ENCODE peak calls at places on chromosomes 6 and 20, in seven cellular contexts. B, X, C, P, T, H and O are unnamed samples.

GRCh38 chr20:21230686-21231085 is 72.4 kb upstream of the XRN2 start:
- DNase-seq in T (no peak), B (no peak), H (no peak), X (peak), C (no peak), P (no peak), O (no peak)

GRCh38 chr6:28880894-28881780 is 42.6 kb downstream of the TRIM27 start:
- DNase-seq in P (peak), C (no peak), B (peak), H (peak), X (peak), T (peak), O (no peak)

GRCh38 chr6:92271101-92271500 is 1148.3 kb downstream of the EPHA7 start:
- DNase-seq in P (no peak), B (no peak), X (peak), T (no peak), H (no peak), C (no peak), O (no peak)

GRCh38 chr6:34243901-34244884 is 4.6 kb downstream of the SMIM29 start:
- DNase-seq in B (no peak), X (peak), H (peak), T (peak), C (no peak), P (peak), O (peak)

GRCh38 chr6:35318200-35318844 is 20.7 kb downstream of the DEF6 start:
- DNase-seq in H (peak), B (no peak), C (no peak), P (peak), X (peak), T (peak), O (peak)

GRCh38 chr6:165889636-165890403 is 226.8 kb upstream of the PDE10A start:
- DNase-seq in C (no peak), X (peak), B (no peak), P (peak), H (peak), T (peak), O (no peak)

GRCh38 chr6:3911614-3912336 is 62.6 kb downstream of the FAM50B start:
- DNase-seq in P (no peak), H (peak), B (no peak), X (peak), C (peak), T (peak), O (peak)

GRCh38 chr20:33006776-33007375 is 628 bp upstream of the BPIFB2 start:
- DNase-seq in C (no peak), T (no peak), H (no peak), P (no peak), X (no peak), B (no peak), O (no peak)

GRCh38 chr6:157405986-157406385 is 25.0 kb downstream of the ZDHHC14 start:
- DNase-seq in B (no peak), T (no peak), H (no peak), P (no peak), X (peak), C (no peak), O (no peak)

GRCh38 chr6:156881687-156882629 is 104.8 kb downstream of the ARID1B start:
- DNase-seq in B (no peak), X (no peak), T (no peak), P (no peak), C (no peak), H (no peak), O (no peak)

GRCh38 chr6:146902846-146903245 is 301.4 kb upstream of the STXBP5 start:
- DNase-seq in B (no peak), X (no peak), H (no peak), P (no peak), C (no peak), T (no peak), O (no peak)

GRCh38 chr6:167238169-167238693 is 52.9 kb upstream of the UNC93A start:
- DNase-seq in H (no peak), P (no peak), X (no peak), B (no peak), C (no peak), T (no peak), O (no peak)

GRCh38 chr20:32457476-32457986 is 99.4 kb downstream of the ASXL1 start:
- DNase-seq in C (no peak), B (no peak), P (no peak), T (peak), H (peak), X (peak), O (peak)

GRCh38 chr20:33415948-33416347 is 14.6 kb upstream of the CDK5RAP1 start:
- DNase-seq in B (no peak), C (no peak), T (peak), P (no peak), H (peak), X (peak), O (no peak)

GRCh38 chr6:163405412-163406309 is 8.9 kb upstream of the QKI start:
- DNase-seq in X (peak), C (no peak), T (peak), B (no peak), P (peak), H (peak), O (no peak)

GRCh38 chr6:73604020-73604419 is 49.8 kb downstream of the SLC17A5 start:
- DNase-seq in P (no peak), B (no peak), C (no peak), T (no peak), X (no peak), H (no peak), O (no peak)

GRCh38 chr20:2341336-2341735 is 39.4 kb upstream of the TGM6 start:
- DNase-seq in H (no peak), X (no peak), P (no peak), T (no peak), B (no peak), C (no peak), O (no peak)

GRCh38 chr6:13044390-13044789 is 283.9 kb downstream of the TBC1D7 start:
- DNase-seq in T (no peak), X (peak), C (no peak), H (peak), P (no peak), B (no peak), O (no peak)

GRCh38 chr20:14951707-14952106 is 614.3 kb upstream of the FLRT3 start:
- DNase-seq in X (peak), P (no peak), H (peak), C (no peak), T (no peak), B (no peak), O (no peak)

GRCh38 chr6:84059082-84059481 is 25.5 kb downstream of the MRAP2 start:
- DNase-seq in X (no peak), H (no peak), T (no peak), C (no peak), P (no peak), B (no peak), O (no peak)

GRCh38 chr6:36052092-36052491 is 24.5 kb downstream of the MAPK14 start:
- DNase-seq in T (no peak), C (no peak), P (no peak), X (no peak), H (peak), B (no peak), O (no peak)

GRCh38 chr6:99951016-99951805 is 42.8 kb downstream of the MCHR2 start:
- DNase-seq in T (no peak), C (no peak), P (no peak), B (no peak), H (no peak), X (no peak), O (no peak)

GRCh38 chr20:32075534-32075933 is 23.5 kb downstream of the HCK start:
- DNase-seq in T (no peak), P (no peak), C (no peak), B (no peak), H (no peak), X (no peak), O (no peak)

GRCh38 chr6:164947174-164947573 is 362.2 kb downstream of the C6orf118 start:
- DNase-seq in H (no peak), C (no peak), X (no peak), T (no peak), B (no peak), P (no peak), O (no peak)

GRCh38 chr20:54515788-54516324 is 40.5 kb downstream of the DOK5 start:
- DNase-seq in X (no peak), P (no peak), B (no peak), H (peak), C (no peak), T (no peak), O (no peak)

GRCh38 chr6:39338406-39338805 is 15.9 kb upstream of the KCNK16 start:
- DNase-seq in X (no peak), B (no peak), T (no peak), H (no peak), P (no peak), C (no peak), O (no peak)

GRCh38 chr6:144895890-144896289 is 610.8 kb downstream of the UTRN start:
- DNase-seq in B (no peak), P (no peak), T (no peak), X (no peak), H (no peak), C (no peak), O (no peak)

GRCh38 chr20:62002882-62003480 is 62.7 kb downstream of the TAF4 start:
- DNase-seq in T (peak), H (no peak), C (no peak), P (no peak), B (no peak), X (no peak), O (no peak)

GRCh38 chr6:121780325-121781313 is 345.2 kb downstream of the GJA1 start:
- DNase-seq in C (no peak), X (peak), T (peak), H (peak), P (no peak), B (no peak), O (peak)

GRCh38 chr6:10610289-10610688 is 84.1 kb downstream of the C6orf52 start:
- DNase-seq in T (no peak), X (peak), C (no peak), B (no peak), H (peak), P (peak), O (no peak)

GRCh38 chr20:37416202-37417145 is 70.5 kb downstream of the SRC start:
- DNase-seq in C (no peak), X (no peak), P (no peak), H (no peak), T (no peak), B (no peak), O (no peak)

GRCh38 chr20:37418591-37418990 is 72.7 kb downstream of the SRC start:
- DNase-seq in C (no peak), H (peak), X (no peak), P (no peak), B (no peak), T (no peak), O (no peak)

GRCh38 chr20:37417146-37417856 is 71.4 kb downstream of the SRC start:
- DNase-seq in B (no peak), T (no peak), P (no peak), H (peak), X (no peak), C (no peak), O (no peak)

GRCh38 chr20:37419307-37419706 is 73.4 kb downstream of the SRC start:
- DNase-seq in C (no peak), X (no peak), H (no peak), P (no peak), B (no peak), T (no peak), O (no peak)

GRCh38 chr20:37417857-37418501 is 72.0 kb downstream of the SRC start:
- DNase-seq in H (peak), X (peak), P (no peak), C (no peak), T (no peak), B (no peak), O (no peak)
- TF ChIP-seq CTCF in H (no peak), X (no peak), P (no peak), C (no peak), T (no peak), B (no peak), O (no peak)

GRCh38 chr20:35120012-35120701 is 27.0 kb downstream of the EDEM2 start:
- DNase-seq in B (no peak), T (no peak), X (peak), H (peak), C (no peak), P (no peak), O (no peak)

GRCh38 chr20:35115606-35116005 is 23.0 kb upstream of the TRPC4AP start:
- DNase-seq in B (no peak), P (no peak), X (no peak), C (no peak), T (no peak), H (no peak), O (no peak)

GRCh38 chr20:35116258-35116657 is 23.7 kb upstream of the TRPC4AP start:
- DNase-seq in P (no peak), T (no peak), H (no peak), C (no peak), B (no peak), X (no peak), O (no peak)

GRCh38 chr20:35117629-35118028 is 25.0 kb upstream of the TRPC4AP start:
- DNase-seq in H (no peak), X (no peak), C (no peak), B (no peak), T (no peak), P (no peak), O (no peak)

DNA sequence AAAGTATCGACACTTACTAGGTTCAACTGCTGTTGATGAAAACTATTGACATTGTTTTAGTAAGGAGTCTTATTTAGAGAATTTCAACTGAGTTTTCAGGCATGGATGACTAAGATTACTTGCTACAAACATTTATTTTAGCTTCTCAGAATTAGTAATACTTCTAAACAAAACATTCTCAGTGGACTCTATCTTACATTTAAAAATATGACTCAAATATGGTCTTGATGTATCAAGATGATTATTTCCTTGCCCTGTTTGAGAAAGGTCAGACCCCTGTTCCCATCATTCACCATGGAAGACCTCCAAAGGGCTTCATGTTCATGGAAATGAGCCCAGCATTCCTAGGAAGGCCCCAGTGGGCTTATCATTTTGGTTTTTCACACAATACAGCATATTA is 24.5 kb upstream of the TRPC4AP start:
- DNase-seq in B (no peak), P (no peak), C (no peak), T (no peak), X (peak), H (peak), O (no peak)
- TF ChIP-seq CTCF in B (no peak), P (no peak), C (no peak), T (no peak), X (no peak), H (no peak), O (no peak)

GRCh38 chr20:50587291-50587961 is 77.2 kb downstream of the PTPN1 start:
- DNase-seq in H (no peak), C (no peak), P (no peak), X (no peak), B (no peak), T (no peak), O (no peak)

GRCh38 chr20:50585214-50585613 is 75.0 kb downstream of the PTPN1 start:
- DNase-seq in P (no peak), C (no peak), B (no peak), T (no peak), H (no peak), X (no peak), O (no peak)

GRCh38 chr20:50584687-50585086 is 74.5 kb downstream of the PTPN1 start:
- DNase-seq in X (no peak), B (no peak), H (no peak), P (no peak), T (no peak), C (no peak), O (no peak)

GRCh38 chr20:50586531-50587232 is 76.5 kb downstream of the PTPN1 start:
- DNase-seq in H (no peak), T (no peak), C (no peak), X (no peak), B (no peak), P (no peak), O (no peak)

GRCh38 chr20:50585678-50586077 is 75.5 kb downstream of the PTPN1 start:
- DNase-seq in C (no peak), P (no peak), T (no peak), X (no peak), B (no peak), H (no peak), O (no peak)
- TF ChIP-seq CTCF in C (no peak), P (no peak), T (no peak), X (no peak), B (no peak), H (no peak), O (no peak)

DNA sequence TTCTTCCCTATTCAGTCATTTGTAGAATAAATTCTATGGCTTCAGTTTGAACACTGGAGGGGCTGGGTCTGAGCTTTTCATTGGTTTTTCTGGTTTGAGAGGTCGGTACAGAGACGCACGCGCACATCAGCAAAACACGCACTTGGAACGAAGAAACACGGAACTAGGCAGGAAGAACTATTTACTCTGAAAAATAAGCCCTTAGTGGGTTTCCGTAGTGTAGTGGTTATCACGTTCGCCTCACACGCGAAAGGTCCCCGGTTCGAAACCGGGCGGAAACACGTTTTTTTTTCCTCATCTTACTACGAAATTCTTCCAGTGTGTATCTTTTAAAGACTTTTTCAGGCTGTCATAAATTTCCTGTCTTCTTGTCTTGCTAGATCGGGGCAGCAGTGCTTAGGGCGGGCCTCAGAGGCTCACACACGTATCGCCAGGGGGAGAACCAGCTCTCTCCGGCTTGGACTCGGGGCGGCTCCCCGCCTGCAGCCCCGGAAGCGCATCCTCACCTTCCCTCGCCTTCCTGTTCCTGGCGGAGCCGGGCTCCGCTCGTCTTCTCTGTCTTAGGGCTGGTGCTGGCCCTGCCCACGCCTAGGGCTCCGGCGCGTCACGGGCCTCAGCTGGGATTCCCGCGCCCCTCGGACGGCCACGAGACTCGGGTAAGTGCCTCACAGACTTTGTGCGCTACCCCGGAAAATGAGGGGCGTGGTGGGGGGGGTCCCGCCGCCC is at the start of gene HMGN4:
- DNase-seq in C (peak), X (peak), P (peak), T (peak), B (peak), H (peak), O (peak)
- TF ChIP-seq CTCF in C (no peak), X (no peak), P (no peak), T (no peak), B (no peak), H (no peak), O (no peak)

DNA sequence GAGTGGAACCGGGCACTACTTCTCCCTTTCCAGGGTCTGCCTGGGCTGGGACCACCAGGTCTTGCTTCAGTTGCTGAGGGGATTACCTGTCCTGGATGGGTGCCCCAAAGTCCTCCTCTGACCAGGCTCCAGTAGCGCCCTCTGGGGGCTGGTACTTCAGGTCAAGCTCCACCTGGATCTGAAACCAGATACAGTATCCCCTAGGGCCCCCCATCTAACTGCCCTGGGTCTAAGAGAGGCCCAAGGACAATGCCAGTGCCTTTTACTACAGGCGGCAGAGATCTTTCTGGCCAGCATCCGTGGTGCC is 11.2 kb upstream of the SPAG4 start:
- DNase-seq in B (no peak), T (peak), P (peak), X (no peak), H (no peak), C (no peak), O (no peak)
- TF ChIP-seq CTCF in B (no peak), T (no peak), P (peak), X (peak), H (peak), C (no peak), O (peak)

GRCh38 chr6:159126590-159126989 is 42.6 kb upstream of the FNDC1 start:
- DNase-seq in P (no peak), X (no peak), H (no peak), B (no peak), C (no peak), T (no peak), O (no peak)

GRCh38 chr6:159121387-159121955 is 47.7 kb upstream of the FNDC1 start:
- DNase-seq in T (no peak), B (no peak), C (no peak), P (no peak), H (no peak), X (no peak), O (no peak)

GRCh38 chr6:159125977-159126376 is 43.2 kb upstream of the FNDC1 start:
- DNase-seq in T (no peak), H (no peak), P (no peak), B (no peak), C (no peak), X (no peak), O (no peak)

GRCh38 chr6:159127701-159128100 is 41.5 kb upstream of the FNDC1 start:
- DNase-seq in H (no peak), T (no peak), X (no peak), C (no peak), B (no peak), P (no peak), O (no peak)

DNA sequence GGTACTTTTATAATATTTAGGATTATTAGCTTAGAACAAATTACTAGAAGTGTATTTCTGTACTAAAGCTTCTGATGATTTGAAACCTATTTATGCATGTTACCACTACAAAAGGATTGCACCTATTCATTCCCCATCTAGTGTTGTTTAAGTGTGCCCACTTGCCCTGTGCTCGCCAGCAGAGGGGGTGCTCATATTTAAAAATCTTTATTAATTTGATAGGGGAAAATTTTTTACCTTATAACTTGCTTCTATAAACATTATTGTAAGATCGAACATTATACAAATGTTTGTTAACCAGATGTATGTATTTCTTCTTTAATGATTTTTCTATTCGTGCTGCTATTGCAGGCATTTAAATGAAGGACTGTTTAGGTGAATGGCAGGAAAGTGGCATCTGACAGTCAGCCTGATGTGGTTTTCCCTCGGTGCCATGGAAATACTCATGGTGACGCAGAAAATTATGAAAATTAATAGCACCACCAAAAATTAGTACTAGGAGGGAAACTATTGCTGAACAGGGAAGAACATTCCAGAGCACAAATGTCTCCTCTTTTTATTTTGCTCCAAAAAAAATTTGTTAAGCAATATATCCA is 44.1 kb upstream of the FNDC1 start:
- DNase-seq in H (no peak), P (no peak), C (no peak), X (no peak), B (no peak), T (no peak), O (no peak)
- TF ChIP-seq CTCF in H (peak), P (no peak), C (peak), X (no peak), B (peak), T (no peak), O (peak)

DNA sequence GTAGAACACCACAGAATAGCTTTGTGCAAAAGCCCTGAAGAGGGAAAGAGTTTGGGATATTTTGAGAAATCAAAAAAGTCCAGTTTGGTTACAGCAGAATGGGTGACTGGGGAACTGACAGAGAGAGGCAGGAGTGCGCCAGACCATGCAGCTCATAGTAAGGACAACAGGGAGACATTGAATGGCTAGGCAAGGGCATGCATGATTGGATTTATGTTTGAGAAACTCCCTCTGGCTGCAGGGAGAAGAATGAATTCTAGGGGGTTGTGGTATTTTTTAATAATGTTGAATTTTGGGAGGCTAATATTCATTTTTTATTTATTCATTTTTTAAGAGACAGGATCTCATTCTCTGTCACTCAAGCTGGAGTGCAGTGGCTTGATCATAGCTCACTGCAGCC is 49.9 kb downstream of the TGM2 start:
- DNase-seq in P (no peak), T (no peak), C (no peak), X (no peak), B (no peak), H (no peak), O (no peak)
- TF ChIP-seq CTCF in P (peak), T (no peak), C (no peak), X (no peak), B (peak), H (no peak), O (peak)